ENCODE peak calls at places on chromosomes 5 and 9, in six cellular contexts. O is GM12878, C is fibroblast of pulmonary artery, S is H9, J is breast epithelium, R is fibroblast of lung. L is an unnamed sample.

GRCh38 chr5:78518365-78519197 is 130.0 kb downstream of the LHFPL2 start:
- DNase-seq in O (no peak), C (peak; percentile 94), S (no peak), J (peak; percentile 67), R (peak; percentile 83), L (peak; percentile 74)

GRCh38 chr5:31495336-31495735 is 36.6 kb downstream of the DROSHA start:
- DNase-seq in O (no peak), C (no peak), S (no peak), J (no peak), R (no peak), L (no peak)

GRCh38 chr5:52840286-52841050 is 52.8 kb downstream of the ITGA1 start:
- DNase-seq in O (no peak), C (peak; percentile 38), S (no peak), J (no peak), R (peak; percentile 72), L (no peak)

GRCh38 chr5:35857004-35857345 is 284 bp downstream of the IL7R start:
- DNase-seq in O (no peak), C (no peak), S (no peak), J (no peak), R (no peak), L (peak; percentile 14)

GRCh38 chr5:150113047-150113744 is 26.8 kb upstream of the CSF1R start:
- DNase-seq in O (no peak), C (no peak), S (peak; percentile 66), J (peak; percentile 14), R (no peak), L (peak; percentile 90)

GRCh38 chr5:35415305-35415704 is 185.0 kb upstream of the PRLR start:
- DNase-seq in O (no peak), C (no peak), S (no peak), J (no peak), R (no peak), L (no peak)

GRCh38 chr9:5632540-5632939 is 3.6 kb downstream of the RIC1 start:
- DNase-seq in O (no peak), C (no peak), S (no peak), J (no peak), R (no peak), L (peak; percentile 65)

GRCh38 chr9:118170032-118170955 is 466.1 kb downstream of the TLR4 start:
- DNase-seq in O (no peak), C (peak; percentile 24), S (peak; percentile 74), J (no peak), R (no peak), L (peak; percentile 78)

GRCh38 chr5:61330341-61330878 is 1.6 kb upstream of the ZSWIM6 start:
- DNase-seq in O (no peak), C (peak; percentile 60), S (peak; percentile 55), J (no peak), R (peak; percentile 68), L (peak; percentile 58)

GRCh38 chr9:17742065-17742464 is 163.2 kb downstream of the SH3GL2 start:
- DNase-seq in O (no peak), C (no peak), S (peak; percentile 68), J (no peak), R (no peak), L (peak; percentile 34)

GRCh38 chr9:129125478-129125877 is 14.3 kb downstream of the PTPA start:
- DNase-seq in O (no peak), C (peak; percentile 92), S (no peak), J (no peak), R (peak; percentile 93), L (peak; percentile 97)

GRCh38 chr9:128485414-128485855 is 19.1 kb upstream of the GLE1 start:
- DNase-seq in O (no peak), C (no peak), S (no peak), J (no peak), R (no peak), L (no peak)

GRCh38 chr9:21039302-21039701 is 7.9 kb upstream of the HACD4 start:
- DNase-seq in O (no peak), C (no peak), S (no peak), J (no peak), R (no peak), L (no peak)

GRCh38 chr9:111438576-111439235 is 45.5 kb downstream of the ECPAS start:
- DNase-seq in O (no peak), C (peak; percentile 38), S (no peak), J (no peak), R (peak; percentile 49), L (peak; percentile 9)

GRCh38 chr5:34452170-34452828 is 203.8 kb upstream of the RAI14 start:
- DNase-seq in O (no peak), C (peak; percentile 37), S (no peak), J (no peak), R (peak; percentile 63), L (peak; percentile 39)

GRCh38 chr9:15087031-15087417 is 176.8 kb upstream of the FREM1 start:
- DNase-seq in O (no peak), C (no peak), S (no peak), J (no peak), R (peak; percentile 79), L (no peak)

GRCh38 chr5:15233566-15233965 is 266.4 kb upstream of the FBXL7 start:
- DNase-seq in O (no peak), C (no peak), S (no peak), J (no peak), R (peak; percentile 30), L (no peak)

GRCh38 chr9:126151671-126152050 is 175.0 kb upstream of the MVB12B start:
- DNase-seq in O (no peak), C (no peak), S (peak; percentile 24), J (no peak), R (no peak), L (no peak)

GRCh38 chr5:81513982-81514381 is 120.0 kb upstream of the ACOT12 start:
- DNase-seq in O (no peak), C (peak; percentile 31), S (no peak), J (no peak), R (peak; percentile 34), L (peak; percentile 20)

GRCh38 chr5:119268387-119269060 is 87.3 kb upstream of the TNFAIP8 start:
- DNase-seq in O (peak; percentile 87), C (peak; percentile 93), S (peak; percentile 98), J (peak; percentile 93), R (peak; percentile 93), L (peak; percentile 98)

GRCh38 chr5:115949096-115949495 is 13.2 kb upstream of the LVRN start:
- DNase-seq in O (no peak), C (no peak), S (no peak), J (no peak), R (peak; percentile 3), L (no peak)

GRCh38 chr9:134344068-134344820 is 18.0 kb downstream of the RXRA start:
- DNase-seq in O (no peak), C (no peak), S (no peak), J (no peak), R (no peak), L (no peak)

GRCh38 chr5:122753500-122753899 is 21.4 kb upstream of the SNX2 start:
- DNase-seq in O (no peak), C (peak; percentile 20), S (no peak), J (no peak), R (peak; percentile 64), L (peak; percentile 24)

GRCh38 chr5:127806776-127807175 is 103.6 kb downstream of the CCDC192 start:
- DNase-seq in O (no peak), C (no peak), S (no peak), J (no peak), R (no peak), L (no peak)

GRCh38 chr5:16669776-16670175 is 53.0 kb upstream of the RETREG1 start:
- DNase-seq in O (no peak), C (peak; percentile 90), S (no peak), J (no peak), R (peak; percentile 91), L (no peak)

GRCh38 chr9:137458194-137459146 is 664 bp downstream of the NSMF start:
- DNase-seq in O (no peak), C (no peak), S (no peak), J (no peak), R (no peak), L (no peak)
- TF ChIP-seq CTCF in O (no peak), C (no peak), S (no peak), J (no peak), R (no peak), L (no peak)

GRCh38 chr5:74052441-74052840 is 426.4 kb downstream of the ARHGEF28 start:
- DNase-seq in O (no peak), C (no peak), S (no peak), J (no peak), R (no peak), L (no peak)

GRCh38 chr5:74056102-74056788 is 430.2 kb downstream of the ARHGEF28 start:
- DNase-seq in O (no peak), C (no peak), S (no peak), J (no peak), R (no peak), L (no peak)

GRCh38 chr5:74055446-74056097 is 429.6 kb downstream of the ARHGEF28 start:
- DNase-seq in O (no peak), C (no peak), S (no peak), J (no peak), R (no peak), L (no peak)

GRCh38 chr5:74054139-74054538 is 428.1 kb downstream of the ARHGEF28 start:
- DNase-seq in O (no peak), C (no peak), S (no peak), J (no peak), R (no peak), L (no peak)

DNA sequence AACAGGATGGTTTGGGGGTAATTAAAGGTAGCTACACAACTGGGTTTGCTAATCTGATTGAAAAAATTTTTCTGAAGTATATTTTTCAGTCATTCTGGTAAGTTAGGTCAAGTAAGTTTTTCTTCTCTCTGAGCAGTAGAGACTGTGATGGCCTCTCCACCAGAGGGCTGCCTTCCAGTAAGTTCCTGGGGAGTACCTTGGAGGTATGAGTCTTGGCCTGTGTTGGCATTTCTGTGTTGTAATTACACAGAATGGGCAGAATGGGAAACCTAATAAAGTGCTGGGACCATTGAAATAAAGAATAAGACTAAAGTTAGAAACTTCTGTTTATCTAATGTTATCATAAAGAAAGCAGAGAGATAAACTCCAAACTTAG is 430.8 kb downstream of the ARHGEF28 start:
- DNase-seq in O (no peak), C (peak; percentile 67), S (no peak), J (no peak), R (peak; percentile 34), L (peak; percentile 52)
- TF ChIP-seq CTCF in O (peak; percentile 15), C (peak; percentile 65), S (peak; percentile 58), J (no peak), R (peak; percentile 37), L (peak; percentile 45)

GRCh38 chr5:151156732-151157402 is 712 bp downstream of the ANXA6 start:
- DNase-seq in O (no peak), C (no peak), S (peak; percentile 39), J (no peak), R (peak; percentile 28), L (no peak)
- TF ChIP-seq CTCF in O (no peak), C (peak; percentile 12), S (no peak), J (no peak), R (peak; percentile 7), L (no peak)

GRCh38 chr5:2753452-2754409 is 2.3 kb upstream of the IRX2 start:
- DNase-seq in O (no peak), C (no peak), S (no peak), J (no peak), R (no peak), L (peak; percentile 40)

GRCh38 chr5:2755811-2756210 is 4.3 kb upstream of the IRX2 start:
- DNase-seq in O (no peak), C (no peak), S (no peak), J (peak; percentile 37), R (no peak), L (no peak)

GRCh38 chr5:2756211-2756746 is 4.8 kb upstream of the IRX2 start:
- DNase-seq in O (no peak), C (peak; percentile 52), S (peak; percentile 91), J (peak; percentile 67), R (peak; percentile 62), L (no peak)

GRCh38 chr5:2755371-2755715 is 3.9 kb upstream of the IRX2 start:
- DNase-seq in O (no peak), C (no peak), S (no peak), J (no peak), R (no peak), L (no peak)

GRCh38 chr5:2754621-2755370 is 3.3 kb upstream of the IRX2 start:
- DNase-seq in O (no peak), C (no peak), S (no peak), J (peak; percentile 45), R (no peak), L (no peak)
- TF ChIP-seq CTCF in O (no peak), C (no peak), S (peak; percentile 62), J (no peak), R (no peak), L (no peak)